ENCODE peak calls at places on chromosomes 16 and 17, in five cellular contexts. X is transverse colon; R is heart left ventricle; E is effector memory CD4-positive, alpha-beta T cell; T is uterus. D is an unnamed sample.
A peak's percentile ranks its signal among the peaks of the same experiment; 100 is the strongest.

GRCh38 chr16:82653550-82654511 is 27.1 kb downstream of the CDH13 start:
- DNase-seq in X (no peak), R (no peak), E (peak; percentile 52), T (no peak), D (no peak)

GRCh38 chr17:44601574-44602372 is 44.5 kb downstream of the FZD2 start:
- DNase-seq in X (no peak), R (no peak), E (no peak), T (no peak), D (no peak)

GRCh38 chr16:10647264-10647720 is 47.4 kb downstream of the TEKT5 start:
- DNase-seq in X (no peak), R (no peak), E (no peak), T (no peak), D (no peak)

GRCh38 chr17:81429353-81429774 is 34.1 kb downstream of the BAHCC1 start:
- DNase-seq in X (peak; percentile 81), R (peak; percentile 83), E (no peak), T (peak; percentile 78), D (peak; percentile 92)

GRCh38 chr17:77303620-77304019 is 162.9 kb downstream of the SEC14L1 start:
- DNase-seq in X (no peak), R (no peak), E (no peak), T (no peak), D (no peak)

GRCh38 chr16:50520451-50521245 is 27.5 kb upstream of the NKD1 start:
- DNase-seq in X (no peak), R (no peak), E (no peak), T (no peak), D (peak; percentile 81)

GRCh38 chr17:38538906-38539305 is 66.8 kb downstream of the SRCIN1 start:
- DNase-seq in X (no peak), R (no peak), E (no peak), T (no peak), D (no peak)

GRCh38 chr17:82940226-82941020 is 100.6 kb upstream of the ZNF750 start:
- DNase-seq in X (no peak), R (no peak), E (no peak), T (peak; percentile 6), D (no peak)

GRCh38 chr16:265711-266110 is 10.0 kb downstream of the RGS11 start:
- DNase-seq in X (no peak), R (no peak), E (no peak), T (no peak), D (no peak)

GRCh38 chr16:64687796-64688195 is 434.1 kb downstream of the CDH11 start:
- DNase-seq in X (no peak), R (no peak), E (no peak), T (no peak), D (no peak)

GRCh38 chr16:87390641-87391323 is 1.4 kb upstream of the MAP1LC3B start:
- DNase-seq in X (no peak), R (no peak), E (no peak), T (no peak), D (no peak)

GRCh38 chr17:57424777-57425188 is 168.5 kb downstream of the MSI2 start:
- DNase-seq in X (peak; percentile 81), R (no peak), E (no peak), T (no peak), D (no peak)

DNA sequence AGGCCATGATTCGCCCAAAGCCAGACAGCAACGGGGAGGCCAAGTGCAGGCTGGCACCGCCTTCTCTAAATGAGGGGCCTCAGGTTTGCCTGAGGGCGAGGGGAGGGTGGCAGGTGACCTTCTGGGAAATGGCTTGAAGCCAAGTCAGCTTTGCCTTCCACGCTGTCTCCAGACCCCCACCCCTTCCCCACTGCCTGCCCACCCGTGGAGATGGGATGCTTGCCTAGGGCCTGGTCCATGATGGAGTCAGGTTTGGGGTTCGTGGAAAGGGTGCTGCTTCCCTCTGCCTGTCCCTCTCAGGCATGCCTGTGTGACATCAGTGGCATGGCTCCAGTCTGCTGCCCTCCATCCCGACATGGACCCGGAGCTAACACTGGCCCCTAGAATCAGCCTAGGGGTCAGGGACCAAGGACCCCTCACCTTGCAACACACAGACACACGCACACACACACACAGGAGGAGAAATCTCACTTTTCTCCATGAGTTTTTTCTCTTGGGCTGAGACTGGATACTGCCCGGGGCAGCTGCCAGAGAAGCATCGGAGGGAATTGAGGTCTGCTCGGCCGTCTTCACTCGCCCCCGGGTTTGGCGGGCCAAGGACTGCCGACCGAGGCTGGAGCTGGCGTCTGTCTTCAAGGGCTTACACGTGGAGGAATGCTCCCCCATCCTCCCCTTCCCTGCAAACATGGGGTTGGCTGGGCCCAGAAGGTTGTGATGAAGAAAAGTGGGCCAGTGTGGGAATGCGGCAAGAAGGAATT is 18.7 kb downstream of the NGFR start:
- DNase-seq in X (no peak), R (peak; percentile 74), E (no peak), T (no peak), D (no peak)
- H3K27ac ChIP-seq in X (peak overlapping the region; percentile 54), R (peak overlapping the region; percentile 81), E (no peak overlapping the region), T (peak overlapping the region; percentile 95), D (no peak overlapping the region)

DNA sequence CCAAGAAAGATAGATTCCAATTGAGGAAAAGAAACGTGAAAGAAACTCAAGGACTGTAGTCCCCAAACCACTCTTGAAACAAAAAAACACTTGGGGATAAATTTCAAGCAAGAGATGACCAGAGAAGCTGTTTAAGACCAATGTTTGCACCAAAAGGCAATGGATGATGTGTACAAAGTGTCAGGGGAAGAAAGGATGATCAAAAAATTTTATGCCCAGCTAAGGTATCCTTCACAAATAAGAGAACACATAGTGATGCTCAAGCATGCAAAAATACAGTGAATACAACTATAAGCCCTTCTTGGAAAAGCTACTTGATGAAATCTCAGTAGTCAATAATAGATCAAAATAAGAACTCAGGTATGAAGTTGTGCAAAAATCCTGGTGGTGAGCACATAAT is 281.1 kb downstream of the CEP112 start:
- DNase-seq in X (no peak), R (no peak), E (no peak), T (no peak), D (no peak)
- H3K27ac ChIP-seq in X (no peak overlapping the region), R (no peak overlapping the region), E (no peak overlapping the region), T (no peak overlapping the region), D (no peak overlapping the region)

DNA sequence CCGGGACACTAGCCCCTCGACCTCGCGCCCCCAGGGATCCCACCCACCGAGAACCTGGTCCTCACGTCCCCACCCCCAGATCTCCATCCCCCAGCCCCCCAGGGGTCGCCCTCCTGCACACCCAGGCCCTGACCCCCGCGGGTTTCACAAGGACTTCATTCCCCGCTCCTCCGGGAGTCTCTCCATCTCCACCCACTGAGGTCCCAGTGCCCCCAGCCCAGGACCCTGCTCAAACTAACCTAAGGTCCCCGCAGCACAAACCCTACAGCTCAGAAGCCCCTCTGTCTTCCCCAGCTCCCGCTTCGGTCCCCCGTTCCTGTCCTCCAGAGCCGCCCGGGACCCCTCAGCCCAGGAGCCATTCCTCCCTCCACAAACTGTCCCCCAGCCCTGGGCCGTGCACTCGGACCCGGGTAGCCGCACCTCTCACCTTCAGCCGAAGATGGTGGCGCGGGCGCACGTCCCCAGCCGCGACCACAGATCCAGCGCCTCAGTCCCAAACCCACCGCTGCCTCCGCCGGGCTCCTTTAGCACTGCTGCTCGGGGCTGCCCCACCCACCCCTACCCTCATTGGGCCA is at the start of gene MYH10:
- DNase-seq in X (peak; percentile 15), R (peak; percentile 16), E (no peak), T (peak; percentile 37), D (no peak)
- H3K27ac ChIP-seq in X (peak within 1 kb of the TSS; percentile 52), R (peak within 1 kb of the TSS; percentile 76), E (no peak within 1 kb of the TSS), T (peak within 1 kb of the TSS; percentile 84), D (peak within 1 kb of the TSS; percentile 58)

DNA sequence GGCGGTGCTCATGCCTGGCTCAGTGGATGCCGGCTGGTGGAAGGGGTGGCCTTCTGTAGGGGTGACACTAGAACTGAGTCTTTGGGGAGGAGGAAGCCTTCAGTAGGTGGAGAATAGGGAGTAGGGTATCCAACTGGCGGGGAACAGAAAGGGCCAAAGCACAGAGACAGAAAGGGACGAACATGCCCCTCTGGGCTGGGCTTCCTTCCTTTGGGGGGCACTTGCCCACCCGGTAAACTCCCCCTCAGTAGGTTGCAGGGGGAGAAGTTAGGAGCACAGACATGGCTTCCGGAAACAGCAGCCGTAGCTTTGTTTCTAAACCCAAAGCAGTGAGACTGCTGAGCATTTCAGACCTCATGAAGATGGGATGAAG is 795 bp downstream of the ENGASE start:
- DNase-seq in X (no peak), R (no peak), E (no peak), T (no peak), D (no peak)
- H3K27ac ChIP-seq in X (peak overlapping the region; percentile 93), R (peak overlapping the region; percentile 79), E (peak overlapping the region; percentile 63), T (peak overlapping the region; percentile 73), D (peak overlapping the region; percentile 74)

GRCh38 chr16:1448536-1449116 is 4.3 kb upstream of the CCDC154 start:
- DNase-seq in X (no peak), R (no peak), E (no peak), T (no peak), D (no peak)

GRCh38 chr16:1450841-1451240 is 6.5 kb upstream of the CCDC154 start:
- DNase-seq in X (no peak), R (no peak), E (no peak), T (no peak), D (no peak)

GRCh38 chr16:1447965-1448364 is 3.6 kb upstream of the CCDC154 start:
- DNase-seq in X (no peak), R (no peak), E (no peak), T (no peak), D (no peak)

GRCh38 chr16:1450218-1450617 is 5.9 kb upstream of the CCDC154 start:
- DNase-seq in X (no peak), R (no peak), E (no peak), T (no peak), D (no peak)

DNA sequence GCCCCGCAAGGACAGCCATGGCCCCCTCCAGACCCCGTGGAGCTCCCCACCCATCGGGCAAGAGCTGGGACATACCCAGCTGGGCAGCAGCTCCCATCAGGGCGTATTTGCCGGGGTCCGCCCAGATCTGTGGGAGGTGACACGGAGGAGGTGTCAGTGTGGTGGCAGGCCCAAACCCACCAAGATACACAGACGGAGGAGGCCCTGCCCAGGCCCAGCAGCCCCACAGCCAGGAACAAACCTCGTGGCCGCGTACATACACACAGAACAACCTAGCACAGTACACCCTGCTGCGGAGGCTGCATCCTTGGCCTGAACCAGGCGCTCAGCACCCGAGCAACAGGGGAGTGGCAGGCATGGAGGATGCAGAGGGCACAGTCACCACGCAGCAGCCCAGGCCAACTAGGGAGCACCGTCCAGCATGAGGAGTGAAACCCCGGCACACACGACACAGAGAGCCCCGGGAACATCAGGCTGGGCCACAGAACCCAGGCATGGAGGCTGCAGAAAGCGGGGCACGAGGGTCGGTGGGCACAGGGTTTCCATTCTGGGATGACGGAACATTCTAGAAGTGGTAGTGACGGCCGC is 4.9 kb upstream of the CCDC154 start:
- DNase-seq in X (no peak), R (no peak), E (no peak), T (no peak), D (no peak)
- H3K27ac ChIP-seq in X (no peak overlapping the region), R (no peak overlapping the region), E (no peak overlapping the region), T (no peak overlapping the region), D (no peak overlapping the region)

DNA sequence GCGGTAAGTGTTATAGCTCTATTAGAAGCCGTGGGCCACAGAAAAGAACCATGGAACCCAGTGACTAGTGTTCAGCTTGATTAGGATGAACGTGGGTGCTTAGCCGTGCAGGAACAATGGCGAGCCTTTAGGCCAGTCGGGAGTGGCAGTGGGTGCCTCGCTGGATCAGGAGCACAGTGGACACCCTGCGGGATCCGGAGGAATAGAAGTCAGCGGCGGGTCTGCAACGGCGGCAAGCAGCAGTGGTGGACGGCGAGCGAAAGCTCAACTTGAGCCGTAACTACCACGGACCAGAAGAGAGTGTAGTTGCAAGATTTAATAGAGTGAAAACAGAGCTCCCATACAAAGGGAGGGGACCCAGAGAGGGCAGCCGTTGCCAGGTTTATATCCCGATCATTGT is 37.3 kb upstream of the CDH15 start:
- DNase-seq in X (no peak), R (no peak), E (no peak), T (no peak), D (no peak)
- H3K27ac ChIP-seq in X (no peak overlapping the region), R (no peak overlapping the region), E (no peak overlapping the region), T (no peak overlapping the region), D (no peak overlapping the region)

GRCh38 chr17:3964203-3965122 is at the start of gene ATP2A3:
- DNase-seq in X (peak; percentile 78), R (peak; percentile 48), E (peak; percentile 59), T (no peak), D (no peak)
- H3K27ac ChIP-seq in X (peak within 1 kb of the TSS; percentile 97), R (peak within 1 kb of the TSS; percentile 54), E (peak within 1 kb of the TSS; percentile 72), T (peak within 1 kb of the TSS; percentile 56), D (no peak within 1 kb of the TSS)

D was measured in substantia nigra.